ENCODE peak calls at places on chromosomes 7 and 10, in seven cellular contexts. X is spleen, T is suprapubic skin, Q is GM23338, C is GM12878, P is upper lobe of left lung, D is esophagus muscularis mucosa. E is an unnamed sample. For H3K4me1, the result is how much of the 10 kb centered on the place peaks cover.

GRCh38 chr10:97234403-97234802 is 48.6 kb upstream of the SLIT1 start:
- DNase-seq in X (no peak), T (no peak), Q (peak), C (no peak), P (no peak), D (no peak), E (no peak)

GRCh38 chr7:135463905-135464304 is 46.0 kb downstream of the CNOT4 start:
- DNase-seq in X (no peak), T (no peak), Q (no peak), C (no peak), P (no peak), D (no peak), E (no peak)

GRCh38 chr7:69772699-69773436 is 174.6 kb downstream of the AUTS2 start:
- DNase-seq in X (no peak), T (no peak), Q (no peak), C (no peak), P (no peak), D (no peak), E (no peak)

GRCh38 chr10:85459906-85460305 is 906.7 kb downstream of the GRID1 start:
- DNase-seq in X (no peak), T (no peak), Q (no peak), C (no peak), P (no peak), D (no peak), E (no peak)

GRCh38 chr10:88960854-88961253 is 8.3 kb upstream of the ACTA2 start:
- DNase-seq in X (no peak), T (no peak), Q (no peak), C (no peak), P (no peak), D (no peak), E (no peak)

GRCh38 chr10:63738410-63738809 is 217.2 kb downstream of the REEP3 start:
- DNase-seq in X (no peak), T (no peak), Q (no peak), C (no peak), P (no peak), D (no peak), E (no peak)

GRCh38 chr10:12322583-12323131 is 26.7 kb upstream of the CAMK1D start:
- DNase-seq in X (peak), T (no peak), Q (no peak), C (no peak), P (no peak), D (no peak), E (no peak)

GRCh38 chr7:139915864-139916716 is 87.0 kb downstream of the TBXAS1 start:
- DNase-seq in X (no peak), T (no peak), Q (no peak), C (peak), P (peak), D (no peak), E (no peak)

GRCh38 chr7:146478975-146479492 is 362.4 kb downstream of the CNTNAP2 start:
- DNase-seq in X (no peak), T (no peak), Q (no peak), C (no peak), P (no peak), D (no peak), E (no peak)

GRCh38 chr10:124538669-124539068 is 77.0 kb downstream of the LHPP start:
- DNase-seq in X (no peak), T (no peak), Q (no peak), C (no peak), P (no peak), D (no peak), E (no peak)

GRCh38 chr7:151062111-151062398 is 2.7 kb downstream of the SLC4A2 start:
- DNase-seq in X (no peak), T (no peak), Q (no peak), C (no peak), P (no peak), D (no peak), E (no peak)
- H3K4me1 ChIP-seq in X (under half), T (half or more), Q (under half), C (under half), P (under half), D (half or more), E (under half)

GRCh38 chr10:7165500-7166177 is 245.2 kb downstream of the SFMBT2 start:
- DNase-seq in X (no peak), T (no peak), Q (no peak), C (no peak), P (no peak), D (no peak), E (no peak)

GRCh38 chr10:7171825-7172224 is 239.0 kb downstream of the SFMBT2 start:
- DNase-seq in X (no peak), T (no peak), Q (no peak), C (no peak), P (no peak), D (no peak), E (no peak)

GRCh38 chr10:7168414-7168813 is 242.4 kb downstream of the SFMBT2 start:
- DNase-seq in X (no peak), T (no peak), Q (no peak), C (no peak), P (no peak), D (no peak), E (no peak)

GRCh38 chr10:7170626-7171322 is 240.1 kb downstream of the SFMBT2 start:
- DNase-seq in X (no peak), T (no peak), Q (no peak), C (no peak), P (no peak), D (no peak), E (no peak)
- TF ChIP-seq POLR2AphosphoS5 in X (no peak), T (no peak), Q (no peak), C (no peak), P (no peak), D (no peak), E (no peak)

DNA sequence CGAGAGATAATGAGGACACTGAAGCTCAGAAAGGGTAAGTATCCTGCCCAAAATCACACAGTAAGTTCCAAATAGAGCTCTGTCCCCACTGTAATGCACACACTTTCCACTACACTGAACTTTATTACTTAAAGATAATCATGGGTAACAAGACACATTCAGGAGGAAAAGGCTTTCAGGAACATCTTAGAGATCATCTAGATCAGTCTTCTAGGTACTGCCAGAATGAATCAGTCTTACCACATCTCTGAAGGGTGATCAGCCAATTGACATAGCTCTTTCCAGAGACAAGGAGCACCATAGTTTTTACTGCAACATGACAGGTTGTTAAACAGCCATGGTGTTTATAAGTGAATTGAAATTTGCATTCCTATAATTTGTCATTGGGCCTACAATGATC is 5.4 kb upstream of the HERPUD2 start:
- DNase-seq in X (no peak), T (no peak), Q (no peak), C (no peak), P (no peak), D (no peak), E (no peak)
- H3K4me3 ChIP-seq in X (no peak), T (no peak), Q (no peak), C (no peak), P (no peak), D (no peak), E (no peak)

GRCh38 chr7:44978511-44979366 is at the start of gene MYO1G:
- DNase-seq in X (peak), T (peak), Q (no peak), C (peak), P (peak), D (no peak), E (no peak)

GRCh38 chr7:44980393-44981034 is 1.7 kb upstream of the MYO1G start:
- DNase-seq in X (peak), T (peak), Q (no peak), C (peak), P (peak), D (no peak), E (no peak)

GRCh38 chr7:44981035-44981706 is 2.4 kb upstream of the MYO1G start:
- DNase-seq in X (peak), T (peak), Q (peak), C (no peak), P (no peak), D (no peak), E (no peak)

GRCh38 chr7:44977956-44978355 is 859 bp downstream of the MYO1G start:
- DNase-seq in X (peak), T (peak), Q (no peak), C (no peak), P (peak), D (no peak), E (no peak)

DNA sequence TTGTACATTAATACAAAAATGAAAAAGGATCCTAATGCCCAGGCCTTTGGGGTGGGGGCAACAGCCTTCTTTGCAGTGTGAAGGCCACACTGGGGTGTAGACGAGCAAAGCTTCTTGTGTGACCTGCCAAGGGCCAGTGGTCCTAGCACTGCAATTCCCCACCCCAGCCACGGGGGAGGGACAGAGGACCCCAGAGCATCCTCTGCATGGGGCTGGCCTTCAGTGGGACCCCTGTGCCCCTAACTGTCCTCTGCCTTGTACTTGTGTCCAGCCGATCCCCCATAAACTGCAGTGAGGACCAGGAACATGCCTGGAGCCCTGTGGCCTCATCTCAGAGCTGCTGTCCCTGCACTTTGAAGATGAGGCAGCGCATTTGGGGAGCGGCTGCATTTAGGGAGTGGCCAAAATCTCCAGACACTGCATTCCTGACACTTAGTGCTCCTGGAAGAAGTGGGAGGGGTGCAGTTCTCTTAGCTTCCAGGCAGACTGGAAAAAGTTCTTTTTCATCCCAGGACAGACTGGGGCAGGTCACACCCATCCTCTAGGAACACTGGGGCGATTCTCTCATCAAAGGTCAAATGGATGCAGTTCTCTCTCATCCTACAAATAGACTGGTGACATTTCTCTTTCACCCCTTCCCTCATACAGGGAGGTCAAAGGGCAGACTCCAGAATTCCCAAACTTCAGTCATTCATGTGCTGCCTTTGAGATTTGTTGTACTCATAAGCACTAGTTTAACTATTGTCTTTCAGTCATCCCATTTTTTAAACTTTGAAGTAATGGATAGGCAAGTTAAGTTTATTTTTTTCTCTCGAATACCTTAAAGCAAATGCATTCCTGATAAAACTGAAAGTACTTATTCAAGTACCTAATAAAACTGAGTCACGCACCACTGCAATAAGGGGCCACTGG is 922 bp upstream of the MYO1G start:
- DNase-seq in X (peak), T (peak), Q (peak), C (no peak), P (no peak), D (no peak), E (no peak)
- H3K4me1 ChIP-seq in X (half or more), T (under half), Q (under half), C (half or more), P (under half), D (under half), E (under half)

GRCh38 chr10:17383801-17384445 is 70.5 kb downstream of the ST8SIA6 start:
- DNase-seq in X (no peak), T (no peak), Q (no peak), C (no peak), P (no peak), D (no peak), E (no peak)
- TF ChIP-seq POLR2AphosphoS5 in X (no peak), T (no peak), Q (no peak), C (no peak), P (no peak), D (no peak), E (no peak)

GRCh38 chr10:42999385-43000020 is 77.4 kb upstream of the RET start:
- DNase-seq in X (peak), T (no peak), Q (no peak), C (no peak), P (no peak), D (peak), E (no peak)
- H3K4me3 ChIP-seq in X (no peak), T (no peak), Q (no peak), C (no peak), P (no peak), D (no peak), E (no peak)

GRCh38 chr7:55111007-55111406 is 92.2 kb downstream of the EGFR start:
- DNase-seq in X (no peak), T (no peak), Q (no peak), C (no peak), P (peak), D (no peak), E (no peak)
- H3K4me1 ChIP-seq in X (under half), T (half or more), Q (under half), C (under half), P (under half), D (half or more), E (under half)

E was measured in breast epithelium.